ENCODE peak calls at places on chromosomes 4 and X, in nine cellular contexts. One of them, this sample, is unnamed.
A peak's percentile ranks its signal among the peaks of the same experiment; 100 is the strongest.

GRCh38 chr4:176726803-176727202 is 65.9 kb downstream of the VEGFC start:
- DNase-seq in effector memory CD4-positive, alpha-beta T cell: no peak
- DNase-seq in PC-3: no peak
- DNase-seq in lower leg skin: no peak
- DNase-seq in NB4: no peak
- DNase-seq in choroid plexus epithelial cell: peak; percentile 83
- DNase-seq in RWPE2: no peak
- DNase-seq in kidney epithelial cell: no peak
- DNase-seq in left ventricle myocardium inferior: no peak
- DNase-seq in this sample: peak; percentile 47

GRCh38 chr4:15400911-15401671 is 26.7 kb upstream of the C1QTNF7 start:
- DNase-seq in effector memory CD4-positive, alpha-beta T cell: no peak
- DNase-seq in PC-3: peak; percentile 41
- DNase-seq in lower leg skin: peak; percentile 92
- DNase-seq in NB4: peak; percentile 98
- DNase-seq in choroid plexus epithelial cell: peak; percentile 90
- DNase-seq in RWPE2: peak; percentile 80
- DNase-seq in kidney epithelial cell: no peak
- DNase-seq in left ventricle myocardium inferior: peak; percentile 47
- DNase-seq in this sample: peak; percentile 76

GRCh38 chr4:2694691-2695090 is 61.4 kb downstream of the TNIP2 start:
- DNase-seq in effector memory CD4-positive, alpha-beta T cell: no peak
- DNase-seq in PC-3: no peak
- DNase-seq in lower leg skin: peak; percentile 72
- DNase-seq in NB4: no peak
- DNase-seq in choroid plexus epithelial cell: peak; percentile 90
- DNase-seq in RWPE2: no peak
- DNase-seq in kidney epithelial cell: peak; percentile 21
- DNase-seq in left ventricle myocardium inferior: no peak
- DNase-seq in this sample: no peak

GRCh38 chrX:116317409-116317808 is 119.0 kb upstream of the SLC6A14 start:
- DNase-seq in effector memory CD4-positive, alpha-beta T cell: no peak
- DNase-seq in PC-3: no peak
- DNase-seq in lower leg skin: no peak
- DNase-seq in NB4: no peak
- DNase-seq in choroid plexus epithelial cell: peak; percentile 81
- DNase-seq in RWPE2: no peak
- DNase-seq in kidney epithelial cell: no peak
- DNase-seq in left ventricle myocardium inferior: peak; percentile 14
- DNase-seq in this sample: peak; percentile 49

GRCh38 chr4:1415681-1415981 is 9.4 kb upstream of the NKX1-1 start:
- DNase-seq in effector memory CD4-positive, alpha-beta T cell: no peak
- DNase-seq in PC-3: no peak
- DNase-seq in lower leg skin: peak; percentile 52
- DNase-seq in NB4: no peak
- DNase-seq in choroid plexus epithelial cell: no peak
- DNase-seq in RWPE2: no peak
- DNase-seq in kidney epithelial cell: no peak
- DNase-seq in left ventricle myocardium inferior: no peak
- DNase-seq in this sample: no peak

GRCh38 chr4:1982124-1983052 is 26.4 kb downstream of the NELFA start:
- DNase-seq in effector memory CD4-positive, alpha-beta T cell: no peak
- DNase-seq in PC-3: no peak
- DNase-seq in lower leg skin: peak; percentile 76
- DNase-seq in NB4: no peak
- DNase-seq in choroid plexus epithelial cell: no peak
- DNase-seq in RWPE2: no peak
- DNase-seq in kidney epithelial cell: no peak
- DNase-seq in left ventricle myocardium inferior: no peak
- DNase-seq in this sample: no peak

GRCh38 chr4:174521800-174522182 is 497 bp downstream of the HPGD start:
- DNase-seq in effector memory CD4-positive, alpha-beta T cell: no peak
- DNase-seq in PC-3: peak; percentile 45
- DNase-seq in lower leg skin: no peak
- DNase-seq in NB4: no peak
- DNase-seq in choroid plexus epithelial cell: no peak
- DNase-seq in RWPE2: no peak
- DNase-seq in kidney epithelial cell: no peak
- DNase-seq in left ventricle myocardium inferior: no peak
- DNase-seq in this sample: no peak

GRCh38 chr4:123892368-123892961 is 495.9 kb downstream of the SPRY1 start:
- DNase-seq in effector memory CD4-positive, alpha-beta T cell: no peak
- DNase-seq in PC-3: no peak
- DNase-seq in lower leg skin: no peak
- DNase-seq in NB4: no peak
- DNase-seq in choroid plexus epithelial cell: peak; percentile 19
- DNase-seq in RWPE2: no peak
- DNase-seq in kidney epithelial cell: no peak
- DNase-seq in left ventricle myocardium inferior: no peak
- DNase-seq in this sample: no peak

GRCh38 chrX:72028701-72029470 is 102.8 kb downstream of the RTL5 start:
- DNase-seq in effector memory CD4-positive, alpha-beta T cell: no peak
- DNase-seq in PC-3: no peak
- DNase-seq in lower leg skin: peak; percentile 65
- DNase-seq in NB4: no peak
- DNase-seq in choroid plexus epithelial cell: no peak
- DNase-seq in RWPE2: no peak
- DNase-seq in kidney epithelial cell: no peak
- DNase-seq in left ventricle myocardium inferior: no peak
- DNase-seq in this sample: no peak

GRCh38 chrX:150507251-150507856 is 61.1 kb upstream of the MTM1 start:
- DNase-seq in effector memory CD4-positive, alpha-beta T cell: no peak
- DNase-seq in PC-3: no peak
- DNase-seq in lower leg skin: peak; percentile 88
- DNase-seq in NB4: peak; percentile 32
- DNase-seq in choroid plexus epithelial cell: peak; percentile 20
- DNase-seq in RWPE2: no peak
- DNase-seq in kidney epithelial cell: no peak
- DNase-seq in left ventricle myocardium inferior: peak; percentile 25
- DNase-seq in this sample: no peak

GRCh38 chr4:66558651-66559050 is 888.4 kb upstream of the EPHA5 start:
- DNase-seq in effector memory CD4-positive, alpha-beta T cell: no peak
- DNase-seq in PC-3: no peak
- DNase-seq in lower leg skin: no peak
- DNase-seq in NB4: no peak
- DNase-seq in choroid plexus epithelial cell: peak; percentile 23
- DNase-seq in RWPE2: no peak
- DNase-seq in kidney epithelial cell: no peak
- DNase-seq in left ventricle myocardium inferior: no peak
- DNase-seq in this sample: no peak

GRCh38 chr4:41331224-41331623 is 74.5 kb downstream of the UCHL1 start:
- DNase-seq in effector memory CD4-positive, alpha-beta T cell: no peak
- DNase-seq in PC-3: no peak
- DNase-seq in lower leg skin: no peak
- DNase-seq in NB4: no peak
- DNase-seq in choroid plexus epithelial cell: peak; percentile 24
- DNase-seq in RWPE2: no peak
- DNase-seq in kidney epithelial cell: no peak
- DNase-seq in left ventricle myocardium inferior: no peak
- DNase-seq in this sample: no peak

GRCh38 chr4:44736900-44737299 is 10.5 kb upstream of the GNPDA2 start:
- DNase-seq in effector memory CD4-positive, alpha-beta T cell: no peak
- DNase-seq in PC-3: no peak
- DNase-seq in lower leg skin: no peak
- DNase-seq in NB4: no peak
- DNase-seq in choroid plexus epithelial cell: no peak
- DNase-seq in RWPE2: no peak
- DNase-seq in kidney epithelial cell: no peak
- DNase-seq in left ventricle myocardium inferior: no peak
- DNase-seq in this sample: no peak

DNA sequence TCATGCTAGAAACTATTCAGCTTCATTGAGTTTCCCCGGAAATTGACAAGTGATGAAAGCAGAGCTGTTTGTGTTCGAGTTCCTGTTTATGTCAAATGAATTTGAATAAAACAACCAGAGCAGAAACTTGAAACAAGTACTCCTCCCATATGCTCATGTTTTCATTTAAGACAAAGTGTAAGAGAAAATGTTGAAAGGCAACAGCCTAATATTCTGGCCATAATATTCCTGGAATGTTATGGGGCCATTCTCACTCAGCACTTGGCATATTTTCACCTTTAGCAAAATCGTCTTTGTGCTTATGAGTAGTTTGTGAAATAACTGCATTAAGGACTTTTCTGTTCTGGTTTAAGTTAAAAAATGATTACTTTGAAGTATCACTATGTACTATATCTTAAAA is 276.0 kb upstream of the FAT1 start:
- DNase-seq in effector memory CD4-positive, alpha-beta T cell: no peak
- DNase-seq in PC-3: no peak
- DNase-seq in lower leg skin: no peak
- DNase-seq in NB4: no peak
- DNase-seq in choroid plexus epithelial cell: no peak
- DNase-seq in RWPE2: no peak
- DNase-seq in kidney epithelial cell: no peak
- DNase-seq in left ventricle myocardium inferior: no peak
- DNase-seq in this sample: no peak
- H3K4me3 ChIP-seq in effector memory CD4-positive, alpha-beta T cell: no peak overlapping the region
- H3K4me3 ChIP-seq in PC-3: no peak overlapping the region
- H3K4me3 ChIP-seq in lower leg skin: no peak overlapping the region
- H3K4me3 ChIP-seq in NB4: no peak overlapping the region
- H3K4me3 ChIP-seq in choroid plexus epithelial cell: no peak overlapping the region
- H3K4me3 ChIP-seq in RWPE2: no peak overlapping the region
- H3K4me3 ChIP-seq in kidney epithelial cell: no peak overlapping the region
- H3K4me3 ChIP-seq in left ventricle myocardium inferior: no peak overlapping the region
- H3K4me3 ChIP-seq in this sample: no peak overlapping the region

DNA sequence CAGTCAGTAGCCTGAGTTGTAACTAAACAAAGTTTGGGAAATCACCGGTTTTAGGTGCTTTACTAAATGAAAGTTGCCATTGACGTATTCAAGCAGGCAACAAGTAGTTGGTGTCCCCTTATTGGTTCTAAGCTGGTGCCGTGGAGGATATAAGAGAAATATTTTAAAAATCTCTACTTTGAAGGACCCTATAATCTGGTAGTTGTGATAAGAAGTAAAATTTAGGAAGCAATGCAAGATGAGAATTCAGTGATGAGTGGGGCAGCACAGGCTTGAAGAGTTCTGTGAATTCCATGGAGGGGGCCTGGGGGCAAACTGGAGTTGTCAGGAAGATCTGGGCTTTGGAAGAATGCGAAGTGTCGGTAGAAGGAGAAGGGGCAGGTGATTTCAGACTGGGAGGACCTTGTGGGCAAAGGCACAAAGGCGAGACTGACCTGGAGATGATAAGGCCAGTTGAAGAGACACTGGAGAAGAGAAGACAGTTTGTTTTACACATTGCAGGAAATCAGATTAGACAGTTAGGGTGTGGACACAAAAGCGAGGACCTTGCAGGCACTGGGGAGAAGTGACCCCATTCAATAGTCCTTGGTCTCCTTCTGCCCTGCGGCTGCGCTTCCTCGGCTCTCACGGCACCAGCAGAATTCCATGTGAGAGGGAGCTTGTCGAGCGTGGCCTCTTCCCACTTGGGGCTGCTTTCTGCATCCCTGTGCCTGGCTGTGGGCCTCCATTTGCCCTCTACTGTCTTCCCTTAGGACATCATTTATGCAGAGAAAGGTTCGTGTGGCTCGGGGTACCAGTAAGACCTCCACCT is 1.3 kb downstream of the RHOH start:
- DNase-seq in effector memory CD4-positive, alpha-beta T cell: no peak
- DNase-seq in PC-3: no peak
- DNase-seq in lower leg skin: no peak
- DNase-seq in NB4: peak; percentile 41
- DNase-seq in choroid plexus epithelial cell: no peak
- DNase-seq in RWPE2: no peak
- DNase-seq in kidney epithelial cell: no peak
- DNase-seq in left ventricle myocardium inferior: no peak
- DNase-seq in this sample: no peak
- H3K4me3 ChIP-seq in effector memory CD4-positive, alpha-beta T cell: peak overlapping the region; percentile 87
- H3K4me3 ChIP-seq in PC-3: no peak overlapping the region
- H3K4me3 ChIP-seq in lower leg skin: no peak overlapping the region
- H3K4me3 ChIP-seq in NB4: peak overlapping the region; percentile 61
- H3K4me3 ChIP-seq in choroid plexus epithelial cell: no peak overlapping the region
- H3K4me3 ChIP-seq in RWPE2: no peak overlapping the region
- H3K4me3 ChIP-seq in kidney epithelial cell: no peak overlapping the region
- H3K4me3 ChIP-seq in left ventricle myocardium inferior: no peak overlapping the region
- H3K4me3 ChIP-seq in this sample: no peak overlapping the region

GRCh38 chr4:140640150-140640748 is 71.5 kb upstream of the UCP1 start:
- DNase-seq in effector memory CD4-positive, alpha-beta T cell: no peak
- DNase-seq in PC-3: no peak
- DNase-seq in lower leg skin: no peak
- DNase-seq in NB4: no peak
- DNase-seq in choroid plexus epithelial cell: no peak
- DNase-seq in RWPE2: no peak
- DNase-seq in kidney epithelial cell: no peak
- DNase-seq in left ventricle myocardium inferior: no peak
- DNase-seq in this sample: no peak

GRCh38 chr4:140643571-140644055 is 74.9 kb upstream of the UCP1 start:
- DNase-seq in effector memory CD4-positive, alpha-beta T cell: no peak
- DNase-seq in PC-3: no peak
- DNase-seq in lower leg skin: no peak
- DNase-seq in NB4: no peak
- DNase-seq in choroid plexus epithelial cell: no peak
- DNase-seq in RWPE2: no peak
- DNase-seq in kidney epithelial cell: no peak
- DNase-seq in left ventricle myocardium inferior: no peak
- DNase-seq in this sample: no peak

GRCh38 chr4:140641789-140642439 is 73.2 kb upstream of the UCP1 start:
- DNase-seq in effector memory CD4-positive, alpha-beta T cell: no peak
- DNase-seq in PC-3: no peak
- DNase-seq in lower leg skin: no peak
- DNase-seq in NB4: no peak
- DNase-seq in choroid plexus epithelial cell: peak; percentile 44
- DNase-seq in RWPE2: no peak
- DNase-seq in kidney epithelial cell: no peak
- DNase-seq in left ventricle myocardium inferior: peak; percentile 14
- DNase-seq in this sample: no peak

GRCh38 chr4:140642674-140643437 is 74.1 kb upstream of the UCP1 start:
- DNase-seq in effector memory CD4-positive, alpha-beta T cell: no peak
- DNase-seq in PC-3: no peak
- DNase-seq in lower leg skin: no peak
- DNase-seq in NB4: no peak
- DNase-seq in choroid plexus epithelial cell: no peak
- DNase-seq in RWPE2: no peak
- DNase-seq in kidney epithelial cell: no peak
- DNase-seq in left ventricle myocardium inferior: no peak
- DNase-seq in this sample: no peak

GRCh38 chr4:140641105-140641555 is 72.4 kb upstream of the UCP1 start:
- DNase-seq in effector memory CD4-positive, alpha-beta T cell: no peak
- DNase-seq in PC-3: no peak
- DNase-seq in lower leg skin: no peak
- DNase-seq in NB4: no peak
- DNase-seq in choroid plexus epithelial cell: no peak
- DNase-seq in RWPE2: no peak
- DNase-seq in kidney epithelial cell: no peak
- DNase-seq in left ventricle myocardium inferior: no peak
- DNase-seq in this sample: no peak
- H3K4me3 ChIP-seq in effector memory CD4-positive, alpha-beta T cell: no peak overlapping the region
- H3K4me3 ChIP-seq in PC-3: no peak overlapping the region
- H3K4me3 ChIP-seq in lower leg skin: no peak overlapping the region
- H3K4me3 ChIP-seq in NB4: no peak overlapping the region
- H3K4me3 ChIP-seq in choroid plexus epithelial cell: peak overlapping the region; percentile 24
- H3K4me3 ChIP-seq in RWPE2: no peak overlapping the region
- H3K4me3 ChIP-seq in kidney epithelial cell: no peak overlapping the region
- H3K4me3 ChIP-seq in left ventricle myocardium inferior: peak overlapping the region; percentile 35
- H3K4me3 ChIP-seq in this sample: no peak overlapping the region

DNA sequence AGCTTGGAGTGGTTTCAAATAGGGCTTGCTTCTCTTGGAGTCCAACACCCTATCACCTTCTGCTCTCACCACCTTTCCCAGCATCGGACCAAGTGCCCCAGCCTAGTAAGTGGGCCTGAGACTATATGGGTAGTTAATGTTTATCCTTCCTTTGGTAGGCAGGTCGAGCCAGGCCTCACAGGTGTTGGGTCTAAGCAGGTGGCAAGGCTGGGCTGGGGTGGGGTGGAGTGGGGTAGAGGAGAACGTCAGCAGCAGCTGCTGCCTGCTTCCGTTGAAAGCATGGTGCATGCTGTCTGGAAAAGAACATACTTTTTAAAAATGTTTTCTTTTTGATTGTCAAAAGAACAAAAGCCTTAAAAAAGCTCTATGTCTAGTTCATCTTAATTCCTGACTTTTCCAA is 1.3 kb downstream of the DRP2 start:
- DNase-seq in effector memory CD4-positive, alpha-beta T cell: no peak
- DNase-seq in PC-3: no peak
- DNase-seq in lower leg skin: no peak
- DNase-seq in NB4: no peak
- DNase-seq in choroid plexus epithelial cell: no peak
- DNase-seq in RWPE2: no peak
- DNase-seq in kidney epithelial cell: no peak
- DNase-seq in left ventricle myocardium inferior: no peak
- DNase-seq in this sample: no peak
- H3K4me3 ChIP-seq in effector memory CD4-positive, alpha-beta T cell: no peak overlapping the region
- H3K4me3 ChIP-seq in PC-3: no peak overlapping the region
- H3K4me3 ChIP-seq in lower leg skin: no peak overlapping the region
- H3K4me3 ChIP-seq in NB4: no peak overlapping the region
- H3K4me3 ChIP-seq in choroid plexus epithelial cell: no peak overlapping the region
- H3K4me3 ChIP-seq in RWPE2: no peak overlapping the region
- H3K4me3 ChIP-seq in kidney epithelial cell: no peak overlapping the region
- H3K4me3 ChIP-seq in left ventricle myocardium inferior: no peak overlapping the region
- H3K4me3 ChIP-seq in this sample: peak overlapping the region; percentile 33